ENCODE peak calls at places on chromosomes 16 and 17, in six cellular contexts. One of them, this sample, is unnamed.

GRCh38 chr17:81481011-81481799 is 31.4 kb downstream of the ACTG1 start:
- DNase-seq in right lobe of liver: no peak
- DNase-seq in naive thymus-derived CD4-positive, alpha-beta T cell: peak; percentile 66
- DNase-seq in mesendoderm: peak; percentile 58
- DNase-seq in left ventricle myocardium inferior: peak; percentile 84
- DNase-seq in heart right ventricle: peak; percentile 85
- DNase-seq in this sample: peak; percentile 71

GRCh38 chr17:7043544-7044268 is at the start of gene SLC16A11:
- DNase-seq in right lobe of liver: peak; percentile 69
- DNase-seq in naive thymus-derived CD4-positive, alpha-beta T cell: peak; percentile 30
- DNase-seq in mesendoderm: no peak
- DNase-seq in left ventricle myocardium inferior: peak; percentile 47
- DNase-seq in heart right ventricle: peak; percentile 59
- DNase-seq in this sample: peak; percentile 81

GRCh38 chr16:55398683-55399230 is 74.8 kb downstream of the IRX6 start:
- DNase-seq in right lobe of liver: no peak
- DNase-seq in naive thymus-derived CD4-positive, alpha-beta T cell: no peak
- DNase-seq in mesendoderm: peak; percentile 18
- DNase-seq in left ventricle myocardium inferior: no peak
- DNase-seq in heart right ventricle: no peak
- DNase-seq in this sample: no peak

GRCh38 chr17:82272495-82273326 is 789 bp downstream of the CSNK1D start:
- DNase-seq in right lobe of liver: peak; percentile 72
- DNase-seq in naive thymus-derived CD4-positive, alpha-beta T cell: peak; percentile 43
- DNase-seq in mesendoderm: peak; percentile 39
- DNase-seq in left ventricle myocardium inferior: peak; percentile 56
- DNase-seq in heart right ventricle: peak; percentile 59
- DNase-seq in this sample: peak; percentile 81

GRCh38 chr17:50274142-50274944 is at the start of gene TMEM92:
- DNase-seq in right lobe of liver: peak; percentile 89
- DNase-seq in naive thymus-derived CD4-positive, alpha-beta T cell: no peak
- DNase-seq in mesendoderm: peak; percentile 94
- DNase-seq in left ventricle myocardium inferior: no peak
- DNase-seq in heart right ventricle: no peak
- DNase-seq in this sample: no peak

GRCh38 chr16:51132484-51132883 is 18.6 kb downstream of the SALL1 start:
- DNase-seq in right lobe of liver: no peak
- DNase-seq in naive thymus-derived CD4-positive, alpha-beta T cell: no peak
- DNase-seq in mesendoderm: peak; percentile 67
- DNase-seq in left ventricle myocardium inferior: no peak
- DNase-seq in heart right ventricle: no peak
- DNase-seq in this sample: no peak

GRCh38 chr16:49855280-49855821 is 561 bp downstream of the ZNF423 start:
- DNase-seq in right lobe of liver: peak; percentile 93
- DNase-seq in naive thymus-derived CD4-positive, alpha-beta T cell: peak; percentile 58
- DNase-seq in mesendoderm: peak; percentile 91
- DNase-seq in left ventricle myocardium inferior: peak; percentile 90
- DNase-seq in heart right ventricle: peak; percentile 92
- DNase-seq in this sample: peak; percentile 90

GRCh38 chr17:30173649-30174048 is 57.0 kb downstream of the NSRP1 start:
- DNase-seq in right lobe of liver: no peak
- DNase-seq in naive thymus-derived CD4-positive, alpha-beta T cell: no peak
- DNase-seq in mesendoderm: no peak
- DNase-seq in left ventricle myocardium inferior: no peak
- DNase-seq in heart right ventricle: no peak
- DNase-seq in this sample: no peak

GRCh38 chr17:28759296-28759865 is 15.6 kb downstream of the TRAF4 start:
- DNase-seq in right lobe of liver: no peak
- DNase-seq in naive thymus-derived CD4-positive, alpha-beta T cell: no peak
- DNase-seq in mesendoderm: no peak
- DNase-seq in left ventricle myocardium inferior: no peak
- DNase-seq in heart right ventricle: no peak
- DNase-seq in this sample: no peak

GRCh38 chr17:77526728-77527355 is 386.1 kb downstream of the SEC14L1 start:
- DNase-seq in right lobe of liver: no peak
- DNase-seq in naive thymus-derived CD4-positive, alpha-beta T cell: no peak
- DNase-seq in mesendoderm: no peak
- DNase-seq in left ventricle myocardium inferior: no peak
- DNase-seq in heart right ventricle: no peak
- DNase-seq in this sample: peak; percentile 33

GRCh38 chr17:413016-413350 is 60.4 kb upstream of the RPH3AL start:
- DNase-seq in right lobe of liver: no peak
- DNase-seq in naive thymus-derived CD4-positive, alpha-beta T cell: peak; percentile 33
- DNase-seq in mesendoderm: no peak
- DNase-seq in left ventricle myocardium inferior: no peak
- DNase-seq in heart right ventricle: no peak
- DNase-seq in this sample: no peak
- H3K27ac ChIP-seq in right lobe of liver: no peak overlapping the region
- H3K27ac ChIP-seq in naive thymus-derived CD4-positive, alpha-beta T cell: peak overlapping the region; percentile 88
- H3K27ac ChIP-seq in mesendoderm: no peak overlapping the region
- H3K27ac ChIP-seq in left ventricle myocardium inferior: no peak overlapping the region
- H3K27ac ChIP-seq in heart right ventricle: no peak overlapping the region
- H3K27ac ChIP-seq in this sample: no peak overlapping the region

DNA sequence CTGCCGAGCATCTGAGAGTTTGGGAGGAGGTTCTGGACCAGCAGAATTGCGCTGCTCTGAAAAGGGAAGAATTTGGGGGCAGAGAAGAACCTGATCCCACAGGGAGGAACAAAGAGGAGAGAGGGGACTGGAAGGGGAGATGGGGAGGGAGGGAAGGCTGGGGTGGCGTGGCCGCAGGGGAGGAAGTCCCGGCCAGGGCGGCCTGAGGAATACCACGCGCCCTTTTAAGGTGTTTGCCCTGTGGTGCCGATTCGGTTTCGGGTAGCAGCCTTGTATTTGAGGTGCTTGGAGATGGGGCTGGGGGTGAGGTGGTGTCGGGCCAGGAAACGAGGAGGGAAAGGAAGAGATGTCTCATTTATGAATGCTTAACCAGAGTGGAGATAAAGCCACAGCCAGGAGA is 51.3 kb downstream of the AKAP1 start:
- DNase-seq in right lobe of liver: no peak
- DNase-seq in naive thymus-derived CD4-positive, alpha-beta T cell: no peak
- DNase-seq in mesendoderm: no peak
- DNase-seq in left ventricle myocardium inferior: no peak
- DNase-seq in heart right ventricle: no peak
- DNase-seq in this sample: no peak
- H3K4me1 ChIP-seq in right lobe of liver: no peaks in the 10 kb centered on the region
- H3K4me1 ChIP-seq in naive thymus-derived CD4-positive, alpha-beta T cell: peaks cover 6% of the 10 kb centered on the region
- H3K4me1 ChIP-seq in mesendoderm: no peaks in the 10 kb centered on the region
- H3K4me1 ChIP-seq in left ventricle myocardium inferior: no peaks in the 10 kb centered on the region
- H3K4me1 ChIP-seq in heart right ventricle: no peaks in the 10 kb centered on the region
- H3K4me1 ChIP-seq in this sample: no peaks in the 10 kb centered on the region

GRCh38 chr16:86382774-86383407 is 127.4 kb upstream of the FOXF1 start:
- DNase-seq in right lobe of liver: no peak
- DNase-seq in naive thymus-derived CD4-positive, alpha-beta T cell: no peak
- DNase-seq in mesendoderm: no peak
- DNase-seq in left ventricle myocardium inferior: no peak
- DNase-seq in heart right ventricle: no peak
- DNase-seq in this sample: no peak

GRCh38 chr16:86384980-86385379 is 125.3 kb upstream of the FOXF1 start:
- DNase-seq in right lobe of liver: no peak
- DNase-seq in naive thymus-derived CD4-positive, alpha-beta T cell: no peak
- DNase-seq in mesendoderm: no peak
- DNase-seq in left ventricle myocardium inferior: no peak
- DNase-seq in heart right ventricle: no peak
- DNase-seq in this sample: no peak

GRCh38 chr16:86382067-86382773 is 128.1 kb upstream of the FOXF1 start:
- DNase-seq in right lobe of liver: no peak
- DNase-seq in naive thymus-derived CD4-positive, alpha-beta T cell: no peak
- DNase-seq in mesendoderm: no peak
- DNase-seq in left ventricle myocardium inferior: no peak
- DNase-seq in heart right ventricle: no peak
- DNase-seq in this sample: no peak

GRCh38 chr16:86384263-86384649 is 126.1 kb upstream of the FOXF1 start:
- DNase-seq in right lobe of liver: no peak
- DNase-seq in naive thymus-derived CD4-positive, alpha-beta T cell: no peak
- DNase-seq in mesendoderm: no peak
- DNase-seq in left ventricle myocardium inferior: no peak
- DNase-seq in heart right ventricle: peak; percentile 42
- DNase-seq in this sample: no peak

GRCh38 chr16:86383488-86384262 is 126.7 kb upstream of the FOXF1 start:
- DNase-seq in right lobe of liver: no peak
- DNase-seq in naive thymus-derived CD4-positive, alpha-beta T cell: no peak
- DNase-seq in mesendoderm: peak; percentile 88
- DNase-seq in left ventricle myocardium inferior: no peak
- DNase-seq in heart right ventricle: no peak
- DNase-seq in this sample: no peak
- H3K27ac ChIP-seq in right lobe of liver: peak overlapping the region; percentile 28
- H3K27ac ChIP-seq in naive thymus-derived CD4-positive, alpha-beta T cell: no peak overlapping the region
- H3K27ac ChIP-seq in mesendoderm: no peak overlapping the region
- H3K27ac ChIP-seq in left ventricle myocardium inferior: no peak overlapping the region
- H3K27ac ChIP-seq in heart right ventricle: no peak overlapping the region
- H3K27ac ChIP-seq in this sample: no peak overlapping the region

GRCh38 chr17:72426948-72427760 is 306.3 kb downstream of the SOX9 start:
- DNase-seq in right lobe of liver: no peak
- DNase-seq in naive thymus-derived CD4-positive, alpha-beta T cell: no peak
- DNase-seq in mesendoderm: no peak
- DNase-seq in left ventricle myocardium inferior: no peak
- DNase-seq in heart right ventricle: no peak
- DNase-seq in this sample: no peak

GRCh38 chr17:72427761-72428109 is 306.9 kb downstream of the SOX9 start:
- DNase-seq in right lobe of liver: no peak
- DNase-seq in naive thymus-derived CD4-positive, alpha-beta T cell: no peak
- DNase-seq in mesendoderm: no peak
- DNase-seq in left ventricle myocardium inferior: no peak
- DNase-seq in heart right ventricle: no peak
- DNase-seq in this sample: no peak

GRCh38 chr17:72425133-72425795 is 304.4 kb downstream of the SOX9 start:
- DNase-seq in right lobe of liver: no peak
- DNase-seq in naive thymus-derived CD4-positive, alpha-beta T cell: no peak
- DNase-seq in mesendoderm: no peak
- DNase-seq in left ventricle myocardium inferior: no peak
- DNase-seq in heart right ventricle: no peak
- DNase-seq in this sample: no peak

GRCh38 chr17:72425796-72426173 is 305.0 kb downstream of the SOX9 start:
- DNase-seq in right lobe of liver: no peak
- DNase-seq in naive thymus-derived CD4-positive, alpha-beta T cell: no peak
- DNase-seq in mesendoderm: no peak
- DNase-seq in left ventricle myocardium inferior: no peak
- DNase-seq in heart right ventricle: no peak
- DNase-seq in this sample: no peak

GRCh38 chr17:72426321-72426720 is 305.5 kb downstream of the SOX9 start:
- DNase-seq in right lobe of liver: no peak
- DNase-seq in naive thymus-derived CD4-positive, alpha-beta T cell: no peak
- DNase-seq in mesendoderm: no peak
- DNase-seq in left ventricle myocardium inferior: no peak
- DNase-seq in heart right ventricle: no peak
- DNase-seq in this sample: no peak
- H3K4me1 ChIP-seq in right lobe of liver: no peaks in the 10 kb centered on the region
- H3K4me1 ChIP-seq in naive thymus-derived CD4-positive, alpha-beta T cell: no peaks in the 10 kb centered on the region
- H3K4me1 ChIP-seq in mesendoderm: no peaks in the 10 kb centered on the region
- H3K4me1 ChIP-seq in left ventricle myocardium inferior: peaks cover 6% of the 10 kb centered on the region
- H3K4me1 ChIP-seq in heart right ventricle: no peaks in the 10 kb centered on the region
- H3K4me1 ChIP-seq in this sample: peaks cover 14% of the 10 kb centered on the region

This sample was measured in suprapubic skin.